ENCODE peak calls at places on chromosomes 5 and 9, in four cellular contexts. U is colonic mucosa, M is heart right ventricle, O is A549. B is an unnamed sample.
A peak's percentile ranks its signal among the peaks of the same experiment; 100 is the strongest.

GRCh38 chr5:127565586-127566270 is 48.3 kb downstream of the PRRC1 start:
- DNase-seq in U (no peak), M (no peak), O (no peak), B (no peak)

GRCh38 chr9:107976767-107977166 is 487.2 kb upstream of the KLF4 start:
- DNase-seq in U (peak; percentile 88), O (no peak), M (peak; percentile 50), B (no peak)

GRCh38 chr9:131323629-131324028 is 34.1 kb downstream of the PLPP7 start:
- DNase-seq in M (no peak), U (no peak), O (no peak), B (no peak)

GRCh38 chr5:171712616-171713015 is 73.0 kb upstream of the SMIM23 start:
- DNase-seq in M (no peak), U (no peak), O (no peak), B (no peak)

GRCh38 chr5:78779771-78780616 is 131.4 kb upstream of the LHFPL2 start:
- DNase-seq in O (peak; percentile 73), M (no peak), U (no peak), B (peak; percentile 69)

GRCh38 chr9:110977259-110977709 is 61.0 kb downstream of the LPAR1 start:
- DNase-seq in O (peak; percentile 36), U (peak; percentile 30), M (no peak), B (peak; percentile 83)

GRCh38 chr5:131899686-131900085 is 45.8 kb downstream of the MEIKIN start:
- DNase-seq in U (no peak), O (no peak), M (no peak), B (no peak)

GRCh38 chr5:132420706-132421272 is 51.3 kb downstream of the SLC22A5 start:
- DNase-seq in O (no peak), M (no peak), U (peak; percentile 30), B (no peak)

GRCh38 chr5:167754501-167754941 is 536.9 kb upstream of the WWC1 start:
- DNase-seq in U (no peak), O (no peak), M (no peak), B (no peak)

GRCh38 chr9:81685763-81686613 is 3.4 kb downstream of the TLE1 start:
- DNase-seq in O (peak; percentile 38), M (no peak), U (peak; percentile 35), B (no peak)

GRCh38 chr5:73902327-73903051 is 276.5 kb downstream of the ARHGEF28 start:
- DNase-seq in O (peak; percentile 68), M (no peak), U (no peak), B (peak; percentile 58)

GRCh38 chr5:175027390-175027789 is 303.0 kb downstream of the MSX2 start:
- DNase-seq in M (no peak), U (no peak), O (no peak), B (no peak)

GRCh38 chr9:35828716-35829083 is at the start of gene FAM221B:
- DNase-seq in M (peak; percentile 29), O (no peak), U (peak; percentile 52), B (no peak)

GRCh38 chr5:1118738-1119137 is 6.9 kb upstream of the SLC12A7 start:
- DNase-seq in M (no peak), U (peak; percentile 84), O (no peak), B (no peak)

GRCh38 chr9:4303002-4303401 is 3.1 kb upstream of the GLIS3 start:
- DNase-seq in U (no peak), M (no peak), O (no peak), B (no peak)

GRCh38 chr5:80654054-80654390 is 430 bp upstream of the MSH3 start:
- DNase-seq in O (peak; percentile 6), U (peak; percentile 71), M (no peak), B (peak; percentile 25)

DNA sequence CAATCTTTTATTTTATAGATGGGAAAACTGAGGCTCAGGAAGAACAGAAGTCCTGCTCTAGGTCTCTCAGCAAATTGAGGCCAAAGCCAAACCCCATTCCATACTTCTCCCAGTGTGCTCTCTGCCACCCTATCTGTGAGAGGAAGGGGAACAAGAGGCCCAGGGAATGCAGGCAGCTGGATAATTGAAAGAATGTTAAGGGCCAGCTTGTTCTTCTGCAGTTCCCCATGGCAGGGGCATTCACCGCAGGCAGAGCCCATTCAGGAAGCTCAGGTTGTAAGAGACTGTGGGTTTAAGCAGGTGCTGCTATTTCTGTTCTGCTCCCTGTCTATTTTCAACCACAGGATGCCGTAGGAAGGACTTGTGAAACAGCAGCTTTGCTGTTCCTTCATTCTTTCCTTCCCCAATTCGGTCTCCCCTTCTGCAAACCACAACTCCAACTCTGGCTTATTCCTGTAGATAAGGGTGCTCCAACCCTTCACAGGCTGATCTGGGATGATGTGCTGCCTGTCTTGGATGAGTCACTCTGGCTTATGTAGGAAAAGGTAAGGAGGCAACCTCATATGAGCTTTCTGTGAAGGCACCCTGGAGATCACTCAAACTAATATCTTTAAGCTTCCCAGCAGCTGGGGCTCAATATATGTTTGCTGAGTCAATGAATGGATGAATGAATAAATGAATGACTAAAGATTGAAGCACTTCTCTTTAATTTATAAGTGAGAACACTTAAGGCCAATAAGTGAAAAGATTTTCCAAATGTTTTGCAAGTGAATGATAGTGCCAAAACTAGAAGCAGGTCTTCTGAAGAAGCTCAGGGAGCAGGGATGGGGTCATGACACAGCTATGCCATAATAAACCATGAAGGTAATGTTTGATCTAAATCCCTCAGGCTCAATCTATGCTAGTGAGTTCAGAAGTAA is 377.6 kb downstream of the BRINP1 start:
- DNase-seq in U (no peak), M (no peak), O (no peak), B (no peak)
- TF ChIP-seq CTCF in U (no peak), M (no peak), O (no peak), B (no peak)

DNA sequence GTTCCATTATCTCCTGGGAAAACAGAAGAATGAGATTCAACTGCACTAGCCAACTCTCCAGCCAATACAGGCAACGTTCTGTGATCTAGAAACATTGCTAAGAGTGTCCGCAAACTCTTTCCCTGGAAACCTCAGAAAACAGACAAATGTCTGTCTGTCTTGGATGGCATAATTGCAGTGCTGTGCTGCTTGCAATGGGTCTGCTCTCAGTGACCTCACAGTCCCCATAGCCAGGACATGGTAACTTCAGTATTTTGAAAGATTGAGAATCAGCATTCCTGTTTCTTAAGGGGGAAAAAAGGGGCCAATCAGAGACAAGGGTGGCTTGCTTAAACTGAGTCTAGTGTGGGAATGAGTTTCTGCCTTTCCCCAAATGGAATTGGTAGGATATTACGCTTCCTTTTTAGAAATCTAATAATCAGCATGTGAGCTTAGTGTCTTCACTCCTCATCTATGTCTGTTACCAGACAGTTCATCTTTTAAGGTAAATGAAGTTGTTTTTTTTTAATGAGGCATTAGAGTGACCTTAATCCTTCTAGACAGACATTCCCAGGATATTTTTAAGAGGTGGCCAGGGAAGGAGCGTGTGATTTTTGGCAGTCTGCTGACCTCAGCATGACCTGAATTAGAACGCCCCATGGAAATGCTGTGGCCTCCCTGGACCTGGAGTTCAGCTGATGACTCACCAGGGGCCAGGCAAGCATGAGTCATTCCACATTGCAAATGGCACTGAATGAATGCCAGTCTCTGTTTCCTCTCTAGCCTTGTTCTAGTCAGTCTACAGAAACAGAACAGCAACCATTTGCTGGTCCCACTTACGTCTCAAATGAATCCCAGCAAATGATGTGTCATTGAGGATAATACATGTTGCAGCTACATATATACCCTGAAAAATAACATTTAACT is 210.2 kb upstream of the ACTBL2 start:
- DNase-seq in M (peak; percentile 55), U (peak; percentile 36), O (peak; percentile 93), B (peak; percentile 98)
- H3K27ac ChIP-seq in M (peak overlapping the region; percentile 70), U (no peak overlapping the region), O (peak overlapping the region; percentile 77), B (peak overlapping the region; percentile 56)

DNA sequence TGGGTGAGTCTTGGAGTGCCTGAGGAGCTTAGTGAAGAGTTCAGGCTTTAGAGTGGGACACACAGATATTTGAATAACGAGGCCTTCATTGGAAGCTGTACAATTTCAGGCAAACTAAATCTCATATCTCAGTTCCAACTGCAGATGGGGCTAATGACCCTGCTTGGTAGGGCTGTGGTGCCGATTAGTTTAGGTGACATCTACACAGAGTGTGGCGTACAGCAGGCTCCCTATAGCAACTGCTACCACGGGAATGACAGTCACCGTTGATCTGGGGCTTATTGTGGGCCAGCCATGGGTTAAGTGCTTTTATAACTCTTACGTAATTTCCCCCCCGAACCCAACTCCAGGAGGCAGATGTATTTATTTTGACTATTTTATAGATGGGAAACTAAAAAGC is 70.8 kb downstream of the FAT2 start:
- DNase-seq in M (no peak), O (peak; percentile 5), U (no peak), B (no peak)
- TF ChIP-seq CTCF in M (no peak), O (no peak), U (no peak), B (no peak)

GRCh38 chr9:135931349-135931820 is 24.0 kb upstream of the CAMSAP1 start:
- DNase-seq in U (no peak), M (no peak), O (no peak), B (no peak)
- H3K27ac ChIP-seq in U (no peak overlapping the region), M (no peak overlapping the region), O (no peak overlapping the region), B (peak overlapping the region; percentile 81)

B was measured in RWPE1.